ENCODE peak calls at places on chromosomes 6 and 20, in six cellular contexts. N is OCI-LY7, R is hepatocyte, M is GM23338, X is PC-3, O is MM.1S. H is an unnamed sample. For H3K9me2, the result is how much of the 10 kb centered on the place peaks cover.

GRCh38 chr6:124870611-124871201 is 91.5 kb upstream of the RNF217 start:
- DNase-seq in N (no peak), R (peak), M (peak), X (peak), O (no peak), H (no peak)

GRCh38 chr6:1872649-1873131 is 263.0 kb downstream of the FOXC1 start:
- DNase-seq in N (no peak), R (peak), M (peak), X (no peak), O (no peak), H (no peak)

GRCh38 chr20:51752343-51752951 is 15.7 kb downstream of the ATP9A start:
- DNase-seq in N (no peak), R (peak), M (no peak), X (peak), O (no peak), H (peak)

GRCh38 chr6:10278786-10279185 is 136.1 kb downstream of the TFAP2A start:
- DNase-seq in N (no peak), R (no peak), M (no peak), X (no peak), O (no peak), H (no peak)

GRCh38 chr6:156953478-156954146 is 176.4 kb downstream of the ARID1B start:
- DNase-seq in N (peak), R (peak), M (peak), X (peak), O (no peak), H (peak)

GRCh38 chr20:54180931-54181330 is 7.1 kb upstream of the CYP24A1 start:
- DNase-seq in N (no peak), R (no peak), M (no peak), X (no peak), O (no peak), H (no peak)

GRCh38 chr20:59560588-59561227 is 43.6 kb upstream of the PHACTR3 start:
- DNase-seq in N (peak), R (peak), M (peak), X (peak), O (peak), H (no peak)

GRCh38 chr6:98041921-98042320 is 758.9 kb upstream of the MMS22L start:
- DNase-seq in N (no peak), R (no peak), M (peak), X (no peak), O (no peak), H (no peak)

GRCh38 chr20:43124261-43124660 is 65.4 kb downstream of the PTPRT start:
- DNase-seq in N (no peak), R (no peak), M (no peak), X (no peak), O (no peak), H (no peak)

GRCh38 chr6:140394141-140394540 is 1019.7 kb upstream of the CITED2 start:
- DNase-seq in N (no peak), R (no peak), M (no peak), X (no peak), O (no peak), H (no peak)

GRCh38 chr6:12009904-12010634 is 2.0 kb upstream of the HIVEP1 start:
- DNase-seq in N (no peak), R (no peak), M (no peak), X (peak), O (peak), H (no peak)

GRCh38 chr6:15960740-15961629 is 167.9 kb upstream of the MYLIP start:
- DNase-seq in N (no peak), R (no peak), M (peak), X (no peak), O (no peak), H (no peak)

GRCh38 chr20:24629668-24630067 is 160.2 kb downstream of the SYNDIG1 start:
- DNase-seq in N (no peak), R (peak), M (no peak), X (no peak), O (no peak), H (no peak)

GRCh38 chr6:16446241-16446640 is 207.9 kb downstream of the GMPR start:
- DNase-seq in N (no peak), R (no peak), M (no peak), X (no peak), O (no peak), H (no peak)

GRCh38 chr6:99613398-99613704 is 6.7 kb downstream of the PRDM13 start:
- DNase-seq in N (peak), R (peak), M (peak), X (no peak), O (peak), H (no peak)

GRCh38 chr6:53306819-53307347 is 41.9 kb downstream of the ELOVL5 start:
- DNase-seq in N (no peak), R (peak), M (no peak), X (peak), O (peak), H (peak)

GRCh38 chr6:119653329-119653728 is 303.8 kb upstream of the MAN1A1 start:
- DNase-seq in N (no peak), R (no peak), M (no peak), X (no peak), O (no peak), H (no peak)

GRCh38 chr20:21214431-21214830 is 88.5 kb downstream of the KIZ start:
- DNase-seq in N (no peak), R (no peak), M (peak), X (peak), O (no peak), H (peak)

GRCh38 chr20:62163986-62164762 is 18.7 kb upstream of the MTG2 start:
- DNase-seq in N (no peak), R (no peak), M (no peak), X (no peak), O (no peak), H (no peak)

GRCh38 chr20:37846573-37846972 is 56.4 kb upstream of the VSTM2L start:
- DNase-seq in N (no peak), R (peak), M (peak), X (no peak), O (no peak), H (no peak)

GRCh38 chr6:16576391-16577368 is 184.6 kb downstream of the ATXN1 start:
- DNase-seq in N (no peak), R (no peak), M (no peak), X (peak), O (no peak), H (no peak)

GRCh38 chr6:44737829-44738528 is 350.5 kb downstream of the CDC5L start:
- DNase-seq in N (no peak), R (no peak), M (no peak), X (no peak), O (no peak), H (no peak)

GRCh38 chr20:8721098-8721497 is 347.8 kb upstream of the PLCB4 start:
- DNase-seq in N (peak), R (peak), M (peak), X (peak), O (peak), H (no peak)

GRCh38 chr6:108744996-108745395 is 103.2 kb upstream of the ARMC2 start:
- DNase-seq in N (no peak), R (no peak), M (no peak), X (no peak), O (no peak), H (no peak)

GRCh38 chr6:43280234-43280633 is 17.8 kb upstream of the SLC22A7 start:
- DNase-seq in N (no peak), R (no peak), M (no peak), X (no peak), O (no peak), H (no peak)
- TF ChIP-seq CTCF in N (no peak), R (no peak), M (no peak), X (no peak), O (no peak), H (no peak)

DNA sequence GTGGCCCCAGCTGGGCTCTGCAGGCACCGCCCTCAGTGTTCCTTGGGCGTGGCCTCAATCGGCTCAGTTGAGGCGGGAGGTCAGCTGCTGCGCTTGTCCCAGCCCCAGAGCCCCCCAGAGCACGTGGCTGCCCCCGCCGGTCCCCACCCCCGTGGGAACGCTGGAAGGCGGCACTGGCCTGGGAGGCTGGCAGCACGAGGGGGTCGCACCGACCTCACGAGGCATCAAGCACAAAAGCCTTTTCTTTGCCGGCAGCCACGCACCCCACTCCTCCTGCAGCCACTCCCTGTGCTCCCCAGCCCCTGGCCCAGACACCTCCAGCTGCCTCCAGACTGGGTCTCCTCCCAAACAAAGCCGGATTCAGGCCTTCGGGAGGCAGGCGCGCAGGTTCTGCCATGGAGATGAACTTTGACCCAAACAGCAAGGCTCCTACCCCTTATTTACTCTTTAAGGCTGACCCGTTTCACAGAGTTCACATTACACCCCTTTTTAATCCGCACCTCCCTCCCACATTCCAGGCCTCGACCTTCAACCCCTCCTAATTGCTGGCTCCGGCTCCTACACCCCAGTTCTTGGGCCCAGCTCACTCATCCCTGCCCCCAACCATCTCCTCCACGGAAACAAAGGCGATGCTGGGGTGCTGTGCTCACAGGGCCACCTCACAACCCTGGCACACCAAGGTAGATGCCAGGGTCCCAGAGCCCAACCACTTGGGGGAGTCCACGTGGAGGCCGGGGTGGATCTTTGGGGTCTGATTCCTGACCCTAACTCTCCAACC is 111.7 kb downstream of the NOL4L start:
- DNase-seq in N (no peak), R (no peak), M (peak), X (no peak), O (no peak), H (no peak)
- H3K27ac ChIP-seq in N (no peak), R (peak), M (no peak), X (no peak), O (no peak), H (no peak)

GRCh38 chr6:168962886-168963285 is 290.8 kb downstream of the THBS2 start:
- DNase-seq in N (no peak), R (no peak), M (no peak), X (no peak), O (no peak), H (no peak)
- H3K9me2 ChIP-seq in N (under half), R (under half), M (under half), X (under half), O (under half), H (under half)

DNA sequence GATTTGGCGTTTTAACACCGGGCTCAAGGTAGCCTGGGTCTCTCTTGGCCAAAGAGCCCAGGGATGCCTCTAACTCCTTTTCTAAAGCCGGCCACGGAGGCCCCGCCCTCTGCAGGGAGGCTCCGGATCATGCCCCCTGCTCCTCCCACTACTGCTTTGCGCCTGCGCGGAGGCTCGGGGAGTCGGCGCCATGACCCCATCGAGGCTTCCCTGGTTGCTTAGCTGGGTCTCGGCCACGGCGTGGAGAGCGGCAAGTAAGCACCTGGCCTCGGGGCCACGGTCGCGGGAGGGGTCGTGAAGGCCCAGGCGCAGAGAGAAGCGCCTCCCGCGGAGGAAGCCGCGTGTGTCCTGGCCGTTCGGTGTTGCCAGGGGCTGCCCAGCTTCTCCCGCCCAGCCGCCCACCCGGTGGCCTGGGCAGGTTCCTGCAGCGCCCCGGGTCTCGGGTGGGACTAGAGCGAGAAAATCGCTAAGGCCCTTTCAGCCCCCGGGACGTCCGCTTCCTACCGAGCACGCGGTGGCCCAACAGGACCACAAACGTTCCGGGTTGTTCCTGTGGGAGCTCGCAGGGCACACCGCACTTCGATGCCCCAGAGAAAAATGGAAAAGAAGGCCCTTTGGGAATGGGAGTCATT is at the start of gene SDHAF4:
- DNase-seq in N (peak), R (peak), M (peak), X (peak), O (peak), H (peak)
- TF ChIP-seq CTCF in N (peak), R (no peak), M (no peak), X (no peak), O (no peak), H (no peak)

GRCh38 chr6:38554700-38555413 is 84.9 kb downstream of the BTBD9 start:
- DNase-seq in N (no peak), R (no peak), M (peak), X (peak), O (no peak), H (no peak)
- H3K27ac ChIP-seq in N (no peak), R (no peak), M (no peak), X (no peak), O (no peak), H (no peak)

GRCh38 chr6:167305796-167306195 is 14.7 kb downstream of the UNC93A start:
- DNase-seq in N (no peak), R (no peak), M (no peak), X (no peak), O (no peak), H (no peak)
- H3K9me2 ChIP-seq in N (under half), R (under half), M (under half), X (under half), O (under half), H (under half)

GRCh38 chr20:58431134-58431533 is 42.1 kb downstream of the VAPB start:
- DNase-seq in N (no peak), R (no peak), M (no peak), X (no peak), O (no peak), H (no peak)

GRCh38 chr20:58428364-58428763 is 39.3 kb downstream of the VAPB start:
- DNase-seq in N (no peak), R (no peak), M (no peak), X (no peak), O (no peak), H (no peak)

GRCh38 chr20:58432190-58432954 is 43.3 kb downstream of the VAPB start:
- DNase-seq in N (no peak), R (no peak), M (no peak), X (no peak), O (no peak), H (no peak)

GRCh38 chr20:58433029-58433657 is 44.1 kb downstream of the VAPB start:
- DNase-seq in N (no peak), R (no peak), M (no peak), X (no peak), O (peak), H (no peak)

GRCh38 chr20:58429303-58429702 is 40.3 kb downstream of the VAPB start:
- DNase-seq in N (no peak), R (no peak), M (no peak), X (no peak), O (no peak), H (no peak)
- TF ChIP-seq CTCF in N (no peak), R (no peak), M (peak), X (peak), O (no peak), H (no peak)

DNA sequence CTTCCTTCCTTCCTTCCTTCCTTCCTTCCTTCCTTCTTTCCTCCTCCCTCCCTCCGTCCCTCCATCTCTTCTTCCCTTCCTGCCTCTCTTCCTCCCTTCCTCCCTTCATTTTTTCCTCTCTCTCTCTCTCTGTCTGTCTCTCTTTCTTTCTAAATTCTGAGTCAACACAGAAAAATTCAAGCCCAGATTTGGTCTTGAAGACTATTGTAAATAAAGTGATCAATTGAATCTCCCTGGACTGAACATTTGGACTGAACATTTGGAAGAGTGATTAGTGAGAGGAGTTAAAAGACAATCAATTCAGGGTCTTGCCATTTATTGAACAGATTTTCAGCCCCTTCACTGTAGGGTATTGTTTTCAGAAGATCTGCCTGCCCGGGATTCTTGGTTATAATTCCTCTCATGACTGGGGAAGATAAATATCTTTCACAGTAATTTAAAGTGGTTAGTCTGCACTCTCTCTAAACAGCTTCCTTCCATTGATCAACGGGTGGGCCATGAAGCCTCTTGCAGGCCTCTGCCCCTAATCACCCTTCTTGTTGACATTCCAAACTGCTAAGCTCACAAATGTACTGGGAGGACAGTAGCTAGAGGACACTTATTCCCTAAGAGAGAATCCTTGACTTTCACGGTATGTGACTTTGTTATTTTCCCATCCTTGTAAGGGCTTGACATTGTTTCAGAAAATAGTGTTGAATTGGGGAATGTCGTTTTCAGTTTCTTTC is 101.7 kb upstream of the BMP2 start:
- DNase-seq in N (no peak), R (peak), M (no peak), X (no peak), O (no peak), H (no peak)
- H3K27ac ChIP-seq in N (no peak), R (peak), M (no peak), X (no peak), O (no peak), H (no peak)

DNA sequence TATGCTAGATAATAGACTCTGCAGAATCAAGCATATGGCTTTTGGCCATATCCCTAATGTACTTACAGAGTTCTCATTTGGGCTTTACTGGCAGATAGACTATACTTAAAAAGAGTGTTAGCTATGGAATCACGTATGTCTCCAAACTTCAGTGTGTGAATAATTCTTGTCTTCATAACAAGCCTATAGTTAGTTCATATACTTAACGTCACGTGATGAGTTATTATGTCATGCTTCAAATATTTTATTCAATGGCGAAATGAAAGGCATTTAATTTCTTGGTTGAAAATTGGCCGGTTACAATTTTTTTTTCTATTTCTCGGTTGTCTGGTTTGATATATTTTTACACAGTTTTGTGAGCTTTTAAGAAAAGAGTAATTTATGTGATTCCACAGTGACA is 62.7 kb downstream of the MEI4 start:
- DNase-seq in N (no peak), R (no peak), M (no peak), X (no peak), O (no peak), H (no peak)
- H3K9me2 ChIP-seq in N (under half), R (under half), M (under half), X (under half), O (under half), H (under half)